ENCODE peak calls at places on chromosomes 13 and 19, in seven cellular contexts. L is neural progenitor cell, Y is PC-3, J is IMR-90, E is mammary epithelial cell, N is fibroblast of lung, R is H9. S is an unnamed sample.

GRCh38 chr19:57941593-57941992 is 5.9 kb downstream of the ZNF256 start:
- DNase-seq in L (no peak), Y (no peak), J (no peak), E (no peak), N (no peak), R (no peak), S (no peak)

GRCh38 chr19:40089462-40089861 is 1.3 kb downstream of the ZNF780A start:
- DNase-seq in L (no peak), Y (no peak), J (peak), E (peak), N (peak), R (no peak), S (peak)

GRCh38 chr13:30696278-30697176 is 38.8 kb upstream of the ALOX5AP start:
- DNase-seq in L (no peak), Y (no peak), J (peak), E (no peak), N (no peak), R (peak), S (no peak)

GRCh38 chr13:32142956-32143375 is 111.4 kb downstream of the FRY start:
- DNase-seq in L (peak), Y (no peak), J (peak), E (peak), N (peak), R (peak), S (no peak)

GRCh38 chr19:50514346-50515167 is 844 bp upstream of the ASPDH start:
- DNase-seq in L (peak), Y (no peak), J (no peak), E (no peak), N (no peak), R (no peak), S (no peak)

GRCh38 chr19:35085947-35086346 is 29.7 kb upstream of the FXYD3 start:
- DNase-seq in L (no peak), Y (no peak), J (no peak), E (no peak), N (no peak), R (no peak), S (no peak)

GRCh38 chr13:68261105-68261504 is 1031.0 kb upstream of the PCDH9 start:
- DNase-seq in L (peak), Y (no peak), J (no peak), E (no peak), N (no peak), R (peak), S (no peak)

GRCh38 chr19:46391296-46392251 is 21.8 kb downstream of the CCDC8 start:
- DNase-seq in L (no peak), Y (no peak), J (no peak), E (no peak), N (no peak), R (no peak), S (no peak)

GRCh38 chr13:22736084-22736767 is 444.6 kb upstream of the SGCG start:
- DNase-seq in L (no peak), Y (no peak), J (no peak), E (no peak), N (no peak), R (peak), S (no peak)

GRCh38 chr13:51738226-51738905 is 65.6 kb downstream of the DHRS12 start:
- DNase-seq in L (no peak), Y (no peak), J (no peak), E (no peak), N (no peak), R (no peak), S (no peak)

GRCh38 chr19:51783373-51783772 is 11.6 kb upstream of the FPR3 start:
- DNase-seq in L (no peak), Y (peak), J (no peak), E (peak), N (no peak), R (no peak), S (peak)
- TF ChIP-seq CTCF in L (peak), Y (peak), J (peak), E (peak), N (no peak), R (peak), S (peak)

DNA sequence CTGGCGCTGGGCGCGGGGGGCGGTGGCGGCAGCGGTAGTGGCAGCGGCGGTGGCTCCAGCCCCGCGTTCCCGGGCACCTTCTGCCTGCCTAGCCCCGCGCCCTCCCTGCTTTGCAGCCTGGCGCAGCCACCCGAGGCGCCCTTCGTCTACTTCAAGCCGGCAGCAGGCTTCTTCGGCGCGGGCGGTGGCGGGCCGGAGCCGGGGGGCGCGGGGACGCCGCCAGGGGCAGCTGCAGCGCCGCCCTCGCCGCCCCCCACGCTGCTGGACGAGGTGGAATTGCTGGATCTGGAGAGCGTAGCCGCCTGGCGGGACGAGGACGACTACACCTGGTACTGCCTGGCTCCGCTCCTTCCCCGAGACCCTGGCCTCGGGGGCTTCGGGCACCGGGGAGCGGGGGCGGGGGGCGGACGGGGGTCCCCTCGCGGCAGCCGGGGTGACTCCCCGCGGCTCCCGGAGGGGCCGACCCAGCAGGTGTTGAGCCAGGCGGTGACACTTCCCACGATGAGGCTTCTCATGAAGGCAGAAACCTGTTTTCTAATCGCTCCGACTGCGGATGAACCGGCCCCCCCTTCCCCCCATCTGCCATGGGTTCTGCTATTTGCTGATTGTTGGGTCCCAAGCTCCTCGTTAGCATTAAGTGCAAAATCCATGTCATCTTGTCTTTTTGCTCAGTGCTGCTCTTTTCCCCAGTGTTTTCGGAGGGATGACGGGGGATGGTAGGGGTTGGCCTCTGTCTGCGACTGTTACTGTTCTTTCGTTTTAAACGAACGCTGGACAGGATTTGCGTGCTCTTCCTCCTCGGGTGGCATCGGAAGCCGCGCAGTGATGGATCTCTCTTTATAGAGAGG is 948 bp downstream of the SLAIN1 start:
- DNase-seq in L (peak), Y (peak), J (no peak), E (no peak), N (peak), R (peak), S (no peak)
- H3K27ac ChIP-seq in L (peak), Y (no peak), J (no peak), E (no peak), N (no peak), R (no peak), S (no peak)

GRCh38 chr13:71210861-71211260 is 656.1 kb downstream of the DACH1 start:
- DNase-seq in L (no peak), Y (no peak), J (no peak), E (no peak), N (peak), R (no peak), S (no peak)

GRCh38 chr13:71213252-71213821 is 653.7 kb downstream of the DACH1 start:
- DNase-seq in L (no peak), Y (no peak), J (no peak), E (no peak), N (no peak), R (no peak), S (no peak)

DNA sequence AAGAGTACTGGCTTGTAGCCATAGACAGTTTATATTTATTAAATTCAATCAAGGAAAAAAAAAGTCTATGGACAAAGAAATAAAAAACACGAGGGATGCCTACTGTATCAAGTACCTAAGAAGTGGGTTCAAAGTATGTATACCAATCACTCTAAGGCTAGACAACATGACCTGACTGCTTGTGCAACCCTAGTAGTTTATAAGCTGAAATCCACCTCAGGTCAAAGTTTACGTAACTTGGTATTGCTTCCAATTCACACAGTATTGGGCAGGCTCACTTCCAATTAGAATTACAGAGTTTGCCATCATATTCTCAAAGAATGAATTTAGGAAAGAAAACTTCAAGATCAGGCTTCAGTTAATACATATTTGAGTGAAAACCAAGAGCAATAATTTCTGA is 657.8 kb downstream of the DACH1 start:
- DNase-seq in L (no peak), Y (no peak), J (no peak), E (no peak), N (peak), R (no peak), S (no peak)
- TF ChIP-seq CTCF in L (no peak), Y (no peak), J (no peak), E (no peak), N (no peak), R (no peak), S (no peak)

GRCh38 chr13:69683921-69684663 is 423.5 kb upstream of the ATXN8OS start:
- DNase-seq in L (peak), Y (no peak), J (no peak), E (no peak), N (no peak), R (no peak), S (no peak)
- H3K27ac ChIP-seq in L (no peak), Y (no peak), J (no peak), E (no peak), N (no peak), R (no peak), S (no peak)

DNA sequence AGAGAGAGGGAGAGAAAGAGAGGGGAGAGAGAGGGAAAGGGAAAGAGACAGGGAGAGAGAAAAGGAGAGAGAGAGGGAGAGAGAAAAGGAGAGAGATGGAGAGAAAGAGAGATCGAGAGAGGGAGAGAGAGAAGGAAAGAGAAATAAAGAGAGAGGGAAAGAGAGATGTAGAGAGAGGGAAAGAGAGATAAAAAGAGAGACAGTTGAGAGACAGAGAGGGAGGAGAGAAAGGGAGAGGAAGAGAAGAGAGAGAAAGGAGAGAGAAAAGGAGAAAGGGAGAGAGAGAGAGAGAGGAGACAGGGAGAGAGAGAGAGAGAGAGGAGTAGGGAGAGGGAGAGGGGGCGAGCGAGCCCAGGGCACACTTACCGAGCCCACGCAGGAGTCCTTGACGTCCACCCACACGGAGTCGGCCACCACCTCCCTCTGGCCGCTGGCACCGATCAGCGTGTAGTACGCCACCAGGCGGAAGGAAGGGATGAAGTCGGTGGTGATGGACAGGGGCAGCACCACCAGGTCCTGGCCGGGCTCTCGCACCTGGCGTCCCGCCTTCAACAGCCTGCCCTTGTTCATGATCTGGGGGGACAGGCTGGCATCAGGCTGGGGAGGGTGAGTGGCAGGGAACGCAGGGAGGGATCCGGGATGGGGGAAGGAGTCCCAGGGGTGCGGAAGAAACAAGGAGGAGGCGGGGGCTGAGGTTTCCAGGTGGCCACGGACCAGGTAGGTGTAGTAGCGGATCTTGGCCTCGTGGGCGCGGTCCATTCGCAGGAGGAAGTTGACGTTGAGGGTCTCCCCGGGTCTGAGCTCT is 10.0 kb downstream of the C3 start:
- DNase-seq in L (peak), Y (peak), J (no peak), E (no peak), N (no peak), R (peak), S (no peak)
- TF ChIP-seq CTCF in L (peak), Y (peak), J (no peak), E (peak), N (no peak), R (peak), S (no peak)

DNA sequence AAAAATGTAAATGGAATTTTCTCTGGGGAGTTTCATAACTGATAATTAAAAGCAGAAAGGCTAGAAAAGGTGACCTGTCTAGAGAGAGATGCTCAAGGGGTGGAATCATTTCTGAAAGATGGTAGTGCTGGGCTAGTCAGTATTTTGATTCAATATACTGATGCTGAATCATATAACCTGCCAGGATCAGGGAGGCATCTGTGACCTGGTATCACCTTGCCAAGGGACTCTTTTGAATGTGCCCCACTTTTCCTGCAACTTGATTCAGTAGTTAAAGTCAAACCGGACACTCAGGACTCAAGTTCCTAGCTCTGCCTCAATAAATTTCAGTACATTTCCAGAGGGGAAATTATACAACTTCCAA is 15.8 kb downstream of the LCP1 start:
- DNase-seq in L (no peak), Y (no peak), J (no peak), E (no peak), N (no peak), R (no peak), S (no peak)
- H3K27ac ChIP-seq in L (no peak), Y (no peak), J (no peak), E (no peak), N (no peak), R (no peak), S (no peak)